ENCODE peak calls at places on chromosomes 2 and 18, in seven cellular contexts. Q is GM23248, U is MM.1S, B is endothelial cell of umbilical vein, G is IMR-90, N is mesendoderm, C is upper lobe of right lung. T is an unnamed sample.

GRCh38 chr18:29651121-29651675 is 1391.3 kb downstream of the DSC3 start:
- DNase-seq in G (peak; percentile 53), N (no peak), U (no peak), B (no peak), C (no peak), Q (peak; percentile 71), T (no peak)

GRCh38 chr2:148519013-148519412 is 125.5 kb upstream of the EPC2 start:
- DNase-seq in U (no peak), B (no peak), N (peak; percentile 35), C (no peak), Q (no peak), G (no peak), T (no peak)

GRCh38 chr2:219624565-219624964 is 2.9 kb upstream of the SLC4A3 start:
- DNase-seq in C (no peak), N (no peak), Q (no peak), B (no peak), G (no peak), U (no peak), T (no peak)

GRCh38 chr18:24128700-24129099 is 10.2 kb upstream of the CABYR start:
- DNase-seq in G (peak; percentile 37), C (no peak), Q (peak; percentile 14), B (no peak), U (no peak), N (no peak), T (no peak)

GRCh38 chr18:6593142-6593889 is 136.2 kb upstream of the ARHGAP28 start:
- DNase-seq in Q (no peak), N (no peak), U (no peak), B (no peak), C (no peak), G (no peak), T (no peak)

GRCh38 chr2:127219716-127220090 is 396 bp downstream of the CYP27C1 start:
- DNase-seq in B (no peak), C (no peak), U (no peak), G (no peak), Q (peak; percentile 65), N (peak; percentile 60), T (peak; percentile 32)

GRCh38 chr18:46343940-46344372 is 239.8 kb downstream of the HAUS1 start:
- DNase-seq in C (peak; percentile 65), N (peak; percentile 47), G (no peak), U (peak; percentile 91), B (no peak), Q (no peak), T (no peak)

GRCh38 chr18:10419420-10420103 is 34.9 kb upstream of the APCDD1 start:
- DNase-seq in Q (peak; percentile 52), U (no peak), B (no peak), N (no peak), G (peak; percentile 66), C (no peak), T (no peak)

GRCh38 chr2:56357655-56358295 is 174.0 kb downstream of the CCDC85A start:
- DNase-seq in U (no peak), N (no peak), G (peak; percentile 4), Q (no peak), C (no peak), B (peak; percentile 10), T (no peak)

GRCh38 chr2:54667726-54668650 is 55.5 kb upstream of the EML6 start:
- DNase-seq in G (no peak), U (no peak), N (no peak), Q (no peak), B (no peak), C (no peak), T (no peak)

GRCh38 chr2:199100326-199101110 is 357.2 kb downstream of the SATB2 start:
- DNase-seq in Q (peak; percentile 69), N (no peak), U (no peak), C (no peak), G (peak; percentile 31), B (no peak), T (no peak)

GRCh38 chr2:17976871-17977746 is 98.6 kb downstream of the KCNS3 start:
- DNase-seq in B (no peak), G (peak; percentile 100), U (no peak), N (peak; percentile 17), Q (peak; percentile 97), C (no peak), T (no peak)

GRCh38 chr2:10288606-10289005 is 14.1 kb upstream of the HPCAL1 start:
- DNase-seq in G (no peak), N (no peak), U (no peak), C (no peak), B (no peak), Q (no peak), T (no peak)

GRCh38 chr2:120228503-120228902 is 5.3 kb upstream of the TMEM185B start:
- DNase-seq in N (no peak), Q (no peak), B (no peak), G (no peak), U (no peak), C (no peak), T (no peak)

GRCh38 chr2:25249785-25250184 is 81.4 kb upstream of the POMC start:
- DNase-seq in G (no peak), N (no peak), C (no peak), Q (no peak), U (no peak), B (no peak), T (no peak)

GRCh38 chr2:241965931-241966412 is 96.4 kb downstream of the RTP5 start:
- DNase-seq in Q (peak; percentile 94), C (peak; percentile 61), B (peak; percentile 73), U (peak; percentile 49), G (peak; percentile 95), N (peak; percentile 84), T (peak; percentile 85)

GRCh38 chr2:207768168-207768890 is 1.4 kb downstream of the FZD5 start:
- DNase-seq in N (peak; percentile 78), G (no peak), Q (peak; percentile 63), U (no peak), C (peak; percentile 78), B (peak; percentile 63), T (peak; percentile 50)

GRCh38 chr2:48480526-48480925 is 49.4 kb upstream of the STON1 start:
- DNase-seq in N (no peak), B (peak; percentile 61), C (no peak), G (no peak), Q (no peak), U (no peak), T (no peak)

DNA sequence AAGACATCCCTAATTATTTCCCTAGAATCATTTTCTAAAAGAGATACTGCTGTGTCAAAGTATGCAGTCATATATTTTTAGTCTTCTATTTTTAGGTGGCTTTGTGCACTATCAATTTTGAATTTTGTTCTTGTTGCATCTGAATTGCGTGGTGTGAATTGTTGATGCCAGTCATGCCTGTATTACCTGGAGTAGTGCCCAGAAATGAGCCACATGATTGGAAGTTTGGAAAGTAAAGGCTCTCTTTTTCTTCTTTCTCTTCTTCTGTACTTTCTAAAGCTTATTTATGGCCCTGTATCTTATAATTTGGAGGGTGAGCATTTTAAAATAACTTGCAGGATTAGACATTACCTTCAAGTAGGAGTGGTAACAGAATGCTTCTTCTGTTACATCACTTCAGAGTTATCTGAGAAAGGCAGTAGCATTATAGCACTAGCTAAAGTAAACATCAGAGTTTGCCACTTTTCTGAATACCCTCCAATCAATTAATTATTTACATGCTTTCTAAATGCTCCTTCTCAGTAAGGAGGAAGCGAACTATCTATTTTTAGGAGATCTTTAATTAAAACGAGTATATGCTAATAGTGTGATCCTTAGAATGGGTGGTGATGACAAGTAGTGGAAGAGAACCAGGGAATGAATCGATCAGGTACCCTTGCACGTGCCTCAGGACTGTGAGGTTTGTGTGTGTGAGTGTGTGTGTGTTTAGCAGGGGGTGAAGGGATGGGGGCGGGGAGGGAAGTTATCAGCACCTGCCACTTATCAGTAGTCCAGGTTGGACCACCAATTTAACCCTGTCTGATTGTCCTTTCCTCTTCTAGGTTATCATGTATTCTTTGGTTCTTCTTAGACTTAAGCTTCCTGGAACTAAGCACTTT is 112.5 kb downstream of the MAP3K20 start:
- DNase-seq in C (no peak), N (no peak), Q (peak; percentile 85), B (no peak), G (peak; percentile 82), U (no peak), T (no peak)
- H3K4me1 ChIP-seq in C (peaks cover 9% of the 10 kb centered on the region), N (peaks cover 10% of the 10 kb centered on the region), Q (peaks cover 54% of the 10 kb centered on the region), B (peaks cover 3% of the 10 kb centered on the region), G (peaks cover 14% of the 10 kb centered on the region), U (no peaks in the 10 kb centered on the region), T (peaks cover 12% of the 10 kb centered on the region)

GRCh38 chr18:79680100-79680879 is 687 bp downstream of the CTDP1 start:
- DNase-seq in Q (peak; percentile 87), B (peak; percentile 41), C (no peak), U (peak; percentile 27), N (peak; percentile 55), G (peak; percentile 52), T (peak; percentile 57)
- H3K4me1 ChIP-seq in Q (peaks cover 5% of the 10 kb centered on the region), B (peaks cover 16% of the 10 kb centered on the region), C (peaks cover 26% of the 10 kb centered on the region), U (peaks cover 15% of the 10 kb centered on the region), N (peaks cover 4% of the 10 kb centered on the region), G (peaks cover 9% of the 10 kb centered on the region), T (peaks cover 23% of the 10 kb centered on the region)

GRCh38 chr2:108637304-108637669 is 82.0 kb upstream of the RANBP2 start:
- DNase-seq in Q (peak; percentile 93), U (no peak), B (peak; percentile 97), N (no peak), C (no peak), G (peak; percentile 96), T (no peak)
- H3K4me1 ChIP-seq in Q (peaks cover 53% of the 10 kb centered on the region), U (peaks cover 5% of the 10 kb centered on the region), B (peaks cover 68% of the 10 kb centered on the region), N (no peaks in the 10 kb centered on the region), C (peaks cover 78% of the 10 kb centered on the region), G (peaks cover 30% of the 10 kb centered on the region), T (peaks cover 18% of the 10 kb centered on the region)

DNA sequence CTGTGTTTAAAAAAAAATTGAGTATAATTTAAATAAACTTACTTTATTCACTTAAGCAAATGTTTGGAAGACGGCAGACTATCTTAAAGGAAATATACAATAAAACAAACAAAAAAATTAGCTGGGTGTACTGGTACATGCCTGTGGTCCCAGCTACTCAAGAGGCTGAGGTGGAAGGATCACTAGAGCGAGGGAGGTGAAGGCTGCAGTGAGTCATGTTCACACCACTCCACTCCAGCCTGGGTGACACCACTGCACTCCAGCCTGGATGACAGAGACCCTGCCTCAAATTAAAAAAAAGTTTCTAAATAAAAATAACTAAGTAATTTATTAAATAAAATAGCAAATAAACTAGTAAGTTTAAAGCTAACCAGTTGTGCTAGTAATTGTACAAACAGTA is 7.5 kb downstream of the PUM2 start:
- DNase-seq in Q (peak; percentile 33), G (peak; percentile 42), B (no peak), C (no peak), N (peak; percentile 41), U (no peak), T (no peak)
- H3K4me1 ChIP-seq in Q (peaks cover 11% of the 10 kb centered on the region), G (peaks cover 5% of the 10 kb centered on the region), B (peaks cover 19% of the 10 kb centered on the region), C (peaks cover 54% of the 10 kb centered on the region), N (peaks cover 7% of the 10 kb centered on the region), U (peaks cover 4% of the 10 kb centered on the region), T (peaks cover 3% of the 10 kb centered on the region)

GRCh38 chr2:197195591-197195990 is 115.0 kb downstream of the ANKRD44 start:
- DNase-seq in B (peak; percentile 89), G (no peak), C (no peak), Q (no peak), U (no peak), N (no peak), T (no peak)
- H3K4me1 ChIP-seq in B (peaks cover 8% of the 10 kb centered on the region), G (peaks cover 2% of the 10 kb centered on the region), C (peaks cover 59% of the 10 kb centered on the region), Q (no peaks in the 10 kb centered on the region), U (peaks cover 41% of the 10 kb centered on the region), N (no peaks in the 10 kb centered on the region), T (no peaks in the 10 kb centered on the region)

T was measured in A673.